ENCODE peak calls at places on chromosomes 1 and 21, in eight cellular contexts. Z is activated CD8-positive, alpha-beta T cell treated with anti-CD3 and anti-CD28 coated beads for 36 hours; G is right cardiac atrium; U is upper lobe of right lung; B is sciatic nerve; K is psoas muscle; D is SK-N-SH treated with all-trans-retinoic acid at 6 μM for 48 hours; L is naive thymus-derived CD8-positive, alpha-beta T cell. Q is an unnamed sample.

GRCh38 chr1:110718452-110718851 is 43.7 kb upstream of the KCNA3 start:
- ATAC-seq in Z (no peak), G (peak; percentile 91), U (no peak), B (no peak), K (no peak), D (no peak), L (no peak), Q (no peak)

GRCh38 chr1:3858231-3858981 is 1.1 kb downstream of the DFFB start:
- ATAC-seq in Z (no peak), G (peak; percentile 24), U (no peak), B (peak; percentile 20), K (peak; percentile 23), D (peak; percentile 7), L (no peak), Q (no peak)

GRCh38 chr1:43056981-43057391 is 98.3 kb upstream of the SLC2A1 start:
- ATAC-seq in Z (no peak), G (no peak), U (no peak), B (peak; percentile 48), K (no peak), D (no peak), L (no peak), Q (peak; percentile 74)

GRCh38 chr1:169367096-169367685 is 406 bp downstream of the NME7 start:
- ATAC-seq in Z (no peak), G (no peak), U (no peak), B (no peak), K (no peak), D (peak; percentile 42), L (peak; percentile 8), Q (peak; percentile 5)

GRCh38 chr1:98429851-98430496 is 231.5 kb upstream of the SNX7 start:
- ATAC-seq in Z (no peak), G (no peak), U (peak; percentile 94), B (no peak), K (no peak), D (no peak), L (no peak), Q (no peak)

GRCh38 chr1:155952505-155952890 is 11.1 kb downstream of the RXFP4 start:
- ATAC-seq in Z (no peak), G (no peak), U (no peak), B (no peak), K (peak; percentile 38), D (no peak), L (no peak), Q (no peak)

GRCh38 chr1:182080955-182081582 is 19.6 kb upstream of the ZNF648 start:
- ATAC-seq in Z (no peak), G (no peak), U (peak; percentile 57), B (no peak), K (no peak), D (no peak), L (no peak), Q (no peak)

GRCh38 chr1:7424352-7424890 is 346.7 kb upstream of the VAMP3 start:
- ATAC-seq in Z (no peak), G (peak; percentile 64), U (no peak), B (no peak), K (no peak), D (no peak), L (no peak), Q (no peak)

GRCh38 chr21:16870116-16870515 is 642.7 kb upstream of the CXADR start:
- ATAC-seq in Z (no peak), G (no peak), U (no peak), B (no peak), K (no peak), D (no peak), L (no peak), Q (no peak)

GRCh38 chr1:155893389-155894142 is 17.6 kb downstream of the RIT1 start:
- ATAC-seq in Z (peak; percentile 86), G (peak; percentile 89), U (peak; percentile 65), B (peak; percentile 85), K (peak; percentile 56), D (peak; percentile 70), L (peak; percentile 99), Q (peak; percentile 71)

GRCh38 chr1:9731561-9731960 is 80.0 kb downstream of the PIK3CD start:
- ATAC-seq in Z (no peak), G (no peak), U (no peak), B (no peak), K (no peak), D (no peak), L (no peak), Q (no peak)

GRCh38 chr1:97144527-97144926 is 422.9 kb downstream of the PTBP2 start:
- ATAC-seq in Z (no peak), G (no peak), U (no peak), B (no peak), K (no peak), D (peak; percentile 77), L (no peak), Q (no peak)

GRCh38 chr1:27589841-27590426 is 14.0 kb downstream of the AHDC1 start:
- ATAC-seq in Z (no peak), G (peak; percentile 69), U (peak; percentile 59), B (peak; percentile 73), K (peak; percentile 12), D (peak; percentile 62), L (no peak), Q (peak; percentile 40)

GRCh38 chr1:9696793-9697192 is 45.3 kb downstream of the PIK3CD start:
- ATAC-seq in Z (no peak), G (no peak), U (no peak), B (no peak), K (no peak), D (no peak), L (no peak), Q (no peak)

GRCh38 chr1:159197767-159198557 is 6.7 kb upstream of the ACKR1 start:
- ATAC-seq in Z (peak; percentile 86), G (peak; percentile 80), U (peak; percentile 89), B (peak; percentile 84), K (peak; percentile 77), D (peak; percentile 98), L (peak; percentile 55), Q (peak; percentile 72)

GRCh38 chr1:158563852-158564251 is 6.5 kb downstream of the OR6P1 start:
- ATAC-seq in Z (no peak), G (no peak), U (no peak), B (no peak), K (no peak), D (no peak), L (no peak), Q (no peak)

GRCh38 chr21:45555557-45556301 is 13.5 kb upstream of the SLC19A1 start:
- ATAC-seq in Z (no peak), G (peak; percentile 86), U (peak; percentile 84), B (peak; percentile 90), K (peak; percentile 95), D (peak; percentile 94), L (peak; percentile 49), Q (peak; percentile 89)

GRCh38 chr1:226223157-226223785 is at the start of gene MIXL1:
- ATAC-seq in Z (peak; percentile 24), G (peak; percentile 58), U (peak; percentile 41), B (peak; percentile 20), K (no peak), D (peak; percentile 46), L (peak; percentile 65), Q (no peak)

GRCh38 chr1:174692313-174692712 is 244.5 kb downstream of the GPR52 start:
- ATAC-seq in Z (no peak), G (no peak), U (no peak), B (no peak), K (no peak), D (peak; percentile 98), L (no peak), Q (no peak)

GRCh38 chr1:169594391-169594790 is 8.1 kb upstream of the F5 start:
- ATAC-seq in Z (peak; percentile 93), G (no peak), U (no peak), B (no peak), K (no peak), D (no peak), L (no peak), Q (no peak)

GRCh38 chr1:22854688-22855565 is 117.7 kb downstream of the LACTBL1 start:
- ATAC-seq in Z (no peak), G (no peak), U (no peak), B (no peak), K (no peak), D (no peak), L (no peak), Q (no peak)

GRCh38 chr1:33500547-33500946 is 28.1 kb downstream of the ZSCAN20 start:
- ATAC-seq in Z (no peak), G (no peak), U (no peak), B (no peak), K (no peak), D (no peak), L (no peak), Q (no peak)

GRCh38 chr1:107184888-107185287 is 44.0 kb downstream of the NTNG1 start:
- ATAC-seq in Z (no peak), G (no peak), U (no peak), B (no peak), K (no peak), D (no peak), L (no peak), Q (no peak)

Q was measured in gastroesophageal sphincter.